ENCODE peak calls at places on chromosomes 7 and 10, in five cellular contexts. U is trophoblast cell, N is neuronal stem cell, W is H1, L is H9. H is an unnamed sample.

GRCh38 chr10:26367771-26368170 is 70.4 kb upstream of the APBB1IP start:
- DNase-seq in U (peak), W (peak), L (peak), N (peak), H (peak)

GRCh38 chr7:332020-332517 is 42.1 kb downstream of the FOXL3 start:
- DNase-seq in U (no peak), N (no peak), W (no peak), L (no peak), H (no peak)

GRCh38 chr10:79982861-79983260 is 34.0 kb upstream of the SFTPD start:
- DNase-seq in L (peak), N (no peak), W (no peak), U (no peak), H (no peak)

GRCh38 chr7:66099551-66100407 is 14.9 kb upstream of the CRCP start:
- DNase-seq in N (peak), L (peak), U (peak), W (peak), H (peak)

GRCh38 chr10:100802196-100802595 is 56.8 kb downstream of the PAX2 start:
- DNase-seq in L (no peak), W (no peak), N (no peak), U (no peak), H (no peak)

GRCh38 chr7:82015751-82016150 is 245.9 kb upstream of the HGF start:
- DNase-seq in N (no peak), U (no peak), W (no peak), L (no peak), H (no peak)

GRCh38 chr7:137992042-137992737 is 9.7 kb downstream of the CREB3L2 start:
- DNase-seq in U (peak), N (no peak), W (no peak), L (no peak), H (peak)

GRCh38 chr7:81367335-81367801 is 402.5 kb downstream of the HGF start:
- DNase-seq in U (peak), L (no peak), N (no peak), W (no peak), H (peak)

GRCh38 chr10:90136731-90137316 is 435.4 kb downstream of the KIF20B start:
- DNase-seq in L (peak), U (peak), W (peak), N (peak), H (peak)

GRCh38 chr10:28663576-28664368 is 13.5 kb upstream of the BAMBI start:
- DNase-seq in L (peak), N (peak), W (peak), U (peak), H (peak)

GRCh38 chr10:76624470-76624869 is 1013.1 kb downstream of the KCNMA1 start:
- DNase-seq in W (no peak), N (no peak), L (no peak), U (no peak), H (no peak)

GRCh38 chr7:73864981-73865711 is 4.2 kb downstream of the TMEM270 start:
- DNase-seq in L (peak), N (no peak), U (no peak), W (no peak), H (no peak)

GRCh38 chr10:103145860-103146466 is 47.1 kb downstream of the NT5C2 start:
- DNase-seq in N (no peak), W (no peak), L (no peak), U (peak), H (peak)

GRCh38 chr10:92760609-92761008 is 70.9 kb downstream of the HHEX start:
- DNase-seq in W (no peak), U (no peak), N (no peak), L (no peak), H (peak)

GRCh38 chr10:76397210-76397881 is 965.9 kb downstream of the LRMDA start:
- DNase-seq in L (no peak), N (no peak), W (no peak), U (no peak), H (no peak)

GRCh38 chr10:5291501-5292195 is 73.1 kb upstream of the UCN3 start:
- DNase-seq in W (no peak), N (no peak), L (no peak), U (peak), H (peak)

GRCh38 chr10:13555884-13556529 is 27.2 kb upstream of the BEND7 start:
- DNase-seq in N (no peak), U (peak), W (no peak), L (no peak), H (no peak)

GRCh38 chr7:129780257-129781127 is 169.0 kb downstream of the NRF1 start:
- DNase-seq in W (peak), U (peak), L (peak), N (peak), H (no peak)

GRCh38 chr7:80858141-80858903 is 60.5 kb downstream of the SEMA3C start:
- DNase-seq in W (no peak), N (no peak), U (peak), L (no peak), H (peak)

GRCh38 chr7:33950047-33950714 is 44.8 kb downstream of the BMPER start:
- DNase-seq in U (no peak), N (no peak), L (no peak), W (no peak), H (no peak)

GRCh38 chr7:33958126-33958525 is 52.8 kb downstream of the BMPER start:
- DNase-seq in U (no peak), W (no peak), N (no peak), L (no peak), H (peak)

DNA sequence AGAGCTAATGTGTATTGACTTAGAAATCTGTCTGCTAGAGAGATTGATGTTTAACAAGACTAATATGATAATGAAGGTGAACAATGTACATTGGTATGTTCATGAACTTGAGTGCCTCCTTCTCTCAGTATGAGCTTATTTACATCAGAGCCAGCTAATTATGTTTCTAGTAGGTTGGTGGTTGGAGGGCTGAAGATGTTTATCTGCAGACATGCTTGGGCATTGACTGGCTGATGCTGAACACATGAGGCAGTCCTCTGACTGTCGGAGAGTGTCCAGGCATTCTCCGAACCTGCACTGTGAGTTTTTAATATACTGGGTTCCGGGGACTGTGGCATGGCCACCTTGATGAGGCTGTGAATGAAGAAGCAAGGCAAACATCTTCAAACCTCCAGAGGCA is 47.5 kb downstream of the BMPER start:
- DNase-seq in L (no peak), U (peak), W (no peak), N (no peak), H (peak)
- H2AK5ac ChIP-seq in L (no peak), U (no peak), W (no peak), N (no peak), H (no peak)

GRCh38 chr7:96727534-96728088 is 18.0 kb upstream of the SEM1 start:
- DNase-seq in U (no peak), W (no peak), N (no peak), L (no peak), H (no peak)
- H2BK12ac ChIP-seq in U (no peak), W (no peak), N (no peak), L (no peak), H (no peak)

DNA sequence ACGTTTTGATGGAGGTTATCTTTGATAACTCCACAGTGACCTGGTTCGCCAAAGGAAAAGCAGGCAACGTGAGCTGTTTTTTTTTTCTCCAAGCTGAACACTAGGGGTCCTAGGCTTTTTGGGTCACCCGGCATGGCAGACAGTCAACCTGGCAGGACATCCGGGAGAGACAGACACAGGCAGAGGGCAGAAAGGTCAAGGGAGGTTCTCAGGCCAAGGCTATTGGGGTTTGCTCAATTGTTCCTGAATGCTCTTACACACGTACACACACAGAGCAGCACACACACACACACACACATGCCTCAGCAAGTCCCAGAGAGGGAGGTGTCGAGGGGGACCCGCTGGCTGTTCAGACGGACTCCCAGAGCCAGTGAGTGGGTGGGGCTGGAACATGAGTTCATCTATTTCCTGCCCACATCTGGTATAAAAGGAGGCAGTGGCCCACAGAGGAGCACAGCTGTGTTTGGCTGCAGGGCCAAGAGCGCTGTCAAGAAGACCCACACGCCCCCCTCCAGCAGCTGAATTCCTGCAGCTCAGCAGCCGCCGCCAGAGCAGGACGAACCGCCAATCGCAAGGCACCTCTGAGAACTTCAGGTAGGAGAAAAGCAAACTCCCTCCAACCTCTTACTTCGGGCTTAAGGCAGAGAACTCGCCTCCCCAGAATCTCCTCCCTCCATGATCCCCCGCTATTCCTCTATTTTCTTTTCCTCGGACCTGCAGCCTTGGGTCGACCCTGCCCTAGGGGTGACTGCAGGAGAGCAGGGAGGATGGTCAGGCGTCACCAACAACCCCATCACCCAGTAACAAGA is at the start of gene SERPINE1:
- DNase-seq in W (peak), L (peak), U (peak), N (no peak), H (peak)
- H2AK5ac ChIP-seq in W (no peak), L (no peak), U (no peak), N (peak), H (peak)

DNA sequence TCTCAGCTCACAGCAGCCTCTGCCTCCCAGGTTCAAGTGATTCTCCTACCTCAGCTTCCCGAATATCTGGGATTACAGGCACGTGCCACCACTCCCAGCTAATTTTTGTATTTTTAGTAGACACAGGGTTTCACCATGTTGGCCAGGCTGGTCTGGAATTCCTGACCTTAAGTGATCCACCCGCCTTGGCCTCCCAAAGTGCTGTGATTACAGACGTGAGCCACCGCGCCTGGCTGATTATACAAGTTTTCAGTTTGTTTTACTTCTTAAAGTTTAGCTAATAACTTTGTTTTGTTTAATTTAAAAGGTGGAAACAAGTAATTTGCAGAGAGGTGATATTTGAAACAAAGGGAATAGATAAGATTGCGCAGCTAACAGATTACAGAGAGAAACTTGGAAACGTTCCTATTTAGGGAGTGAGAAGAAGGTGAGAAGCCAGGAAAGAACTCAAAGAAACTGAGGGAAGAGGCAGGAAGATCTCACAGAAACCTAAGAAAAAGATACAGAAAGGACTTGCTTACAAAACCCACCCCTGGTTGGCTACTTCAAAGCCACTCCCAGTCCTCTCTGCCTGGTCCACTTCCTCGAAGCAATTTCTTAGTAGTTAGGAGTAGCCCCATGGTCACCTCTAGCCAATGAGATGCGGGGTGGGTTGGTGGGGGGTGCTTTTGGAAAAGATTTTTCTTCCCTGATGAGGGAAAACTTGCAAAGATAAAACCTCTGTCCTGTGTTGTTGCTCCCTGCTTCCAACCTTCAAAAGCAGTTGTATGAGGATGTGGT is 15.0 kb upstream of the PDLIM1 start:
- DNase-seq in W (no peak), N (no peak), U (no peak), L (no peak), H (no peak)
- H2BK12ac ChIP-seq in W (no peak), N (no peak), U (no peak), L (no peak), H (no peak)

GRCh38 chr10:43942096-43942885 is 293.6 kb upstream of the ZNF32 start:
- DNase-seq in N (no peak), U (no peak), W (peak), L (peak), H (no peak)

GRCh38 chr10:43940898-43941777 is 292.5 kb upstream of the ZNF32 start:
- DNase-seq in U (no peak), L (peak), W (no peak), N (no peak), H (no peak)

GRCh38 chr10:43938810-43939209 is 290.1 kb upstream of the ZNF32 start:
- DNase-seq in U (no peak), W (no peak), N (no peak), L (no peak), H (no peak)

GRCh38 chr10:43939389-43939938 is 290.8 kb upstream of the ZNF32 start:
- DNase-seq in L (peak), U (no peak), W (no peak), N (no peak), H (no peak)

GRCh38 chr10:43939939-43940810 is 291.5 kb upstream of the ZNF32 start:
- DNase-seq in N (no peak), W (no peak), L (peak), U (no peak), H (peak)
- H2AK5ac ChIP-seq in N (no peak), W (no peak), L (no peak), U (no peak), H (no peak)

GRCh38 chr10:121570316-121570715 is 27.9 kb downstream of the FGFR2 start:
- DNase-seq in W (no peak), U (no peak), N (no peak), L (no peak), H (no peak)
- H2BK12ac ChIP-seq in W (no peak), U (no peak), N (peak), L (no peak), H (no peak)

GRCh38 chr10:61464461-61465215 is 11.5 kb upstream of the TMEM26 start:
- DNase-seq in L (no peak), U (peak), N (no peak), W (no peak), H (peak)
- H2AK5ac ChIP-seq in L (no peak), U (no peak), N (no peak), W (no peak), H (no peak)

GRCh38 chr7:155837126-155837479 is 24.8 kb upstream of the SHH start:
- DNase-seq in W (no peak), N (no peak), U (no peak), L (no peak), H (no peak)
- H2BK12ac ChIP-seq in W (no peak), N (no peak), U (no peak), L (no peak), H (no peak)